ENCODE peak calls at places on chromosomes 6 and 20, in ten cellular contexts. Q is gastrocnemius medialis, D is stomach, E is GM12864, U is heart left ventricle, V is cardiac muscle cell, C is prostate gland, F is astrocyte, X is choroid plexus epithelial cell, M is pancreas. G is an unnamed sample.

GRCh38 chr20:50390685-50391443 is 119.3 kb upstream of the PTPN1 start:
- DNase-seq in Q (no peak), D (peak; percentile 79), E (no peak), U (no peak), V (no peak), C (no peak), F (no peak), X (no peak), M (no peak), G (no peak)

GRCh38 chr6:90261801-90262200 is 34.8 kb downstream of the BACH2 start:
- DNase-seq in Q (no peak), D (no peak), E (no peak), U (no peak), V (no peak), C (no peak), F (no peak), X (no peak), M (no peak), G (no peak)

GRCh38 chr6:169960891-169961611 is 209.6 kb downstream of the ERMARD start:
- DNase-seq in Q (no peak), D (peak; percentile 23), E (no peak), U (no peak), V (no peak), C (no peak), F (no peak), X (no peak), M (peak; percentile 8), G (no peak)

GRCh38 chr6:14146459-14147096 is 29.0 kb downstream of the CD83 start:
- DNase-seq in Q (no peak), D (no peak), E (no peak), U (no peak), V (no peak), C (no peak), F (no peak), X (no peak), M (no peak), G (no peak)

GRCh38 chr6:9732056-9732455 is 682.8 kb downstream of the TFAP2A start:
- DNase-seq in Q (no peak), D (no peak), E (no peak), U (no peak), V (no peak), C (no peak), F (no peak), X (no peak), M (no peak), G (no peak)

GRCh38 chr6:112038756-112039430 is 15.0 kb upstream of the CCN6 start:
- DNase-seq in Q (no peak), D (no peak), E (no peak), U (no peak), V (no peak), C (no peak), F (peak; percentile 55), X (no peak), M (no peak), G (no peak)

GRCh38 chr6:29947292-29947980 is 5.1 kb downstream of the HLA-A start:
- DNase-seq in Q (no peak), D (no peak), E (no peak), U (no peak), V (no peak), C (no peak), F (no peak), X (no peak), M (no peak), G (no peak)

GRCh38 chr6:159701413-159701999 is 8.5 kb upstream of the SOD2 start:
- DNase-seq in Q (peak; percentile 55), D (no peak), E (no peak), U (no peak), V (peak; percentile 80), C (no peak), F (peak; percentile 91), X (peak; percentile 85), M (no peak), G (peak; percentile 81)

GRCh38 chr6:107560657-107561056 is 70.7 kb downstream of the SOBP start:
- DNase-seq in Q (no peak), D (no peak), E (no peak), U (peak; percentile 30), V (peak; percentile 62), C (no peak), F (no peak), X (peak; percentile 40), M (no peak), G (no peak)

GRCh38 chr6:169766232-169766631 is 14.8 kb downstream of the ERMARD start:
- DNase-seq in Q (no peak), D (no peak), E (no peak), U (no peak), V (no peak), C (no peak), F (no peak), X (peak; percentile 76), M (no peak), G (no peak)

GRCh38 chr6:154219250-154219649 is 137.4 kb downstream of the IPCEF1 start:
- DNase-seq in Q (no peak), D (no peak), E (no peak), U (no peak), V (no peak), C (no peak), F (no peak), X (no peak), M (no peak), G (no peak)

GRCh38 chr20:22001886-22002285 is 296.4 kb downstream of the PAX1 start:
- DNase-seq in Q (no peak), D (no peak), E (no peak), U (no peak), V (no peak), C (no peak), F (no peak), X (no peak), M (no peak), G (no peak)

GRCh38 chr20:32522775-32523612 is 62.1 kb downstream of the NOL4L start:
- DNase-seq in Q (no peak), D (no peak), E (no peak), U (no peak), V (no peak), C (no peak), F (no peak), X (no peak), M (no peak), G (no peak)

GRCh38 chr6:158232445-158233213 is 64.5 kb downstream of the GTF2H5 start:
- DNase-seq in Q (peak; percentile 79), D (peak; percentile 52), E (no peak), U (peak; percentile 61), V (peak; percentile 77), C (peak; percentile 46), F (peak; percentile 51), X (peak; percentile 62), M (peak; percentile 64), G (no peak)

GRCh38 chr6:113530769-113531168 is 326.4 kb upstream of the MARCKS start:
- DNase-seq in Q (no peak), D (no peak), E (no peak), U (no peak), V (peak; percentile 45), C (no peak), F (peak; percentile 77), X (peak; percentile 87), M (no peak), G (peak; percentile 38)

GRCh38 chr20:50855498-50856474 is 60.9 kb downstream of the BCAS4 start:
- DNase-seq in Q (no peak), D (peak; percentile 50), E (no peak), U (no peak), V (no peak), C (no peak), F (no peak), X (no peak), M (peak; percentile 62), G (no peak)

GRCh38 chr20:22402990-22403859 is 181.1 kb downstream of the FOXA2 start:
- DNase-seq in Q (no peak), D (no peak), E (no peak), U (no peak), V (peak; percentile 41), C (no peak), F (no peak), X (peak; percentile 13), M (peak; percentile 26), G (no peak)

GRCh38 chr20:48621256-48622078 is 206.3 kb downstream of the PREX1 start:
- DNase-seq in Q (no peak), D (no peak), E (no peak), U (no peak), V (peak; percentile 7), C (no peak), F (peak; percentile 42), X (peak; percentile 19), M (no peak), G (no peak)
- H3K4me3 ChIP-seq in Q (no peak overlapping the region), D (peak overlapping the region; percentile 36), E (no peak overlapping the region), U (no peak overlapping the region), V (no peak overlapping the region), C (no peak overlapping the region), F (no peak overlapping the region), X (no peak overlapping the region), M (no peak overlapping the region), G (no peak overlapping the region)

GRCh38 chr6:167501831-167502385 is 177.0 kb downstream of the TTLL2 start:
- DNase-seq in Q (no peak), D (peak; percentile 70), E (no peak), U (no peak), V (peak; percentile 29), C (peak; percentile 49), F (no peak), X (peak; percentile 24), M (peak; percentile 82), G (no peak)
- TF ChIP-seq CTCF in Q (peak; percentile 10), D (peak; percentile 28), E (peak; percentile 40), U (no peak), V (peak; percentile 31), C (peak; percentile 29), F (no peak), X (peak; percentile 48), M (peak; percentile 9), G (no peak)

DNA sequence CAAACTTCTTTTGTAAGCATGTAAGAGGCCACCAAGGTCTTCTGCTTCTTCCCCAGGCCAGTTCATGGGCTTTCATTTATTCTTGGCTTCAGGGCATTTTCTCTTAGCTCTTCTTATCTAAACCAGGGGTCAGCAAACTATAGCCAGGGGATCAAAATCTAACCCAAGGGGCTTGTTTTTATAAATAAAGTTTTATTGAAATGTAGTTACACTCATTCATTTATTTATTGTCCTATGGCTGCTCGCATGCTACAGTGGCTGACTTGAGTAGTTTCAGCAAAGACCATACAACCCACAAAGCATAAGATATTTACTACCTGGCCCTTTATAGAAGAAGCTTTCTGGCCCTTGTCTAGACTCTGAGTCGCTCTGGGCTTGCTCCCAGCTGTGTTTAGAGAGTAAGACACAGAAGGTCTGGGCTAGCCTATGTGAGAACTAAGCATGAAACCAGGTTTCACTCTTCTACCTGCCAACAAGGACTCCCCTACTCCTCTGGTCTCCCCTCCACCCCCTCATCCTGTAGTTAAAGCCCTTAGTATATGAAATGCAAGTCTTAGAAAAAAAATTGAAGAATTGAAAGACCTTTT is 43.2 kb downstream of the KHDC1L start:
- DNase-seq in Q (no peak), D (no peak), E (no peak), U (no peak), V (no peak), C (no peak), F (no peak), X (no peak), M (no peak), G (no peak)
- H3K4me3 ChIP-seq in Q (no peak overlapping the region), D (no peak overlapping the region), E (no peak overlapping the region), U (no peak overlapping the region), V (no peak overlapping the region), C (no peak overlapping the region), F (no peak overlapping the region), X (no peak overlapping the region), M (no peak overlapping the region), G (no peak overlapping the region)

DNA sequence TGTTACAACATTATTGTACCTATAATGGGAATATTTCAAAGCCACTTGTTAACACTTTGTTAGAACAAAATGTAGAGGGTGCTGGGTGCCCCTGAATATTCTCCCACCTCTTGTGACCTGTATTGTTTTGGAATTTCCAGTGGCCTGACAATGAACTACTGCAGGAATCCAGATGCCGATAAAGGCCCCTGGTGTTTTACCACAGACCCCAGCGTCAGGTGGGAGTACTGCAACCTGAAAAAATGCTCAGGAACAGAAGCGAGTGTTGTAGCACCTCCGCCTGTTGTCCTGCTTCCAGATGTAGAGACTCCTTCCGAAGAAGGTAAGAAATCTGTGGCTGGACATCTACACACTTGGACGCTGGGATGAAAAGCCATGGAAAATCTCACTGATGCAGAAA is 28.9 kb downstream of the PLG start:
- DNase-seq in Q (no peak), D (no peak), E (no peak), U (no peak), V (no peak), C (no peak), F (no peak), X (no peak), M (no peak), G (no peak)
- TF ChIP-seq CTCF in Q (no peak), D (no peak), E (peak; percentile 48), U (no peak), V (peak; percentile 9), C (no peak), F (no peak), X (peak; percentile 8), M (no peak), G (peak; percentile 7)